ENCODE peak calls at places on chromosomes 16 and 17, in seven cellular contexts. One of them, this sample, is unnamed. For H3K36me3, the result is how much of the 10 kb centered on the place peaks cover.

GRCh38 chr16:3193221-3194212 is 5.5 kb downstream of the OR1F1 start:
- DNase-seq in endodermal cell: no peak
- DNase-seq in neural progenitor cell: no peak
- DNase-seq in adipocyte: no peak
- DNase-seq in mammary epithelial cell: peak
- DNase-seq in IMR-90: no peak
- DNase-seq in keratinocyte: no peak
- DNase-seq in this sample: no peak

GRCh38 chr16:85306071-85306792 is 194.0 kb upstream of the CIBAR2 start:
- DNase-seq in IMR-90: peak
- DNase-seq in keratinocyte: no peak
- DNase-seq in neural progenitor cell: peak
- DNase-seq in endodermal cell: peak
- DNase-seq in adipocyte: peak
- DNase-seq in mammary epithelial cell: peak
- DNase-seq in this sample: peak

GRCh38 chr17:27473190-27473747 is 17.0 kb downstream of the KSR1 start:
- DNase-seq in keratinocyte: no peak
- DNase-seq in IMR-90: no peak
- DNase-seq in mammary epithelial cell: no peak
- DNase-seq in adipocyte: no peak
- DNase-seq in endodermal cell: no peak
- DNase-seq in neural progenitor cell: no peak
- DNase-seq in this sample: no peak

GRCh38 chr17:12193336-12193735 is 172.7 kb downstream of the MAP2K4 start:
- DNase-seq in adipocyte: no peak
- DNase-seq in neural progenitor cell: no peak
- DNase-seq in mammary epithelial cell: no peak
- DNase-seq in endodermal cell: no peak
- DNase-seq in IMR-90: no peak
- DNase-seq in keratinocyte: no peak
- DNase-seq in this sample: no peak

GRCh38 chr17:72661093-72661944 is 431.2 kb downstream of the SLC39A11 start:
- DNase-seq in endodermal cell: peak
- DNase-seq in IMR-90: no peak
- DNase-seq in keratinocyte: peak
- DNase-seq in neural progenitor cell: no peak
- DNase-seq in adipocyte: no peak
- DNase-seq in mammary epithelial cell: peak
- DNase-seq in this sample: no peak

GRCh38 chr16:27406729-27407128 is 4.8 kb downstream of the IL21R start:
- DNase-seq in mammary epithelial cell: no peak
- DNase-seq in endodermal cell: no peak
- DNase-seq in neural progenitor cell: no peak
- DNase-seq in adipocyte: no peak
- DNase-seq in keratinocyte: no peak
- DNase-seq in IMR-90: no peak
- DNase-seq in this sample: no peak

GRCh38 chr17:76554131-76554530 is 14.3 kb downstream of the PRCD start:
- DNase-seq in neural progenitor cell: no peak
- DNase-seq in keratinocyte: no peak
- DNase-seq in mammary epithelial cell: no peak
- DNase-seq in IMR-90: no peak
- DNase-seq in endodermal cell: no peak
- DNase-seq in adipocyte: no peak
- DNase-seq in this sample: peak

GRCh38 chr16:78175287-78175686 is 75.8 kb downstream of the WWOX start:
- DNase-seq in keratinocyte: no peak
- DNase-seq in endodermal cell: no peak
- DNase-seq in neural progenitor cell: no peak
- DNase-seq in adipocyte: no peak
- DNase-seq in IMR-90: no peak
- DNase-seq in mammary epithelial cell: peak
- DNase-seq in this sample: no peak

GRCh38 chr17:27320222-27320560 is 26.3 kb downstream of the WSB1 start:
- DNase-seq in endodermal cell: no peak
- DNase-seq in mammary epithelial cell: no peak
- DNase-seq in neural progenitor cell: no peak
- DNase-seq in keratinocyte: no peak
- DNase-seq in adipocyte: no peak
- DNase-seq in IMR-90: no peak
- DNase-seq in this sample: no peak

GRCh38 chr16:23679274-23679985 is 741 bp downstream of the PLK1 start:
- DNase-seq in endodermal cell: peak
- DNase-seq in adipocyte: peak
- DNase-seq in keratinocyte: no peak
- DNase-seq in neural progenitor cell: peak
- DNase-seq in IMR-90: peak
- DNase-seq in mammary epithelial cell: peak
- DNase-seq in this sample: no peak

GRCh38 chr16:23682181-23682580 is 3.5 kb downstream of the PLK1 start:
- DNase-seq in IMR-90: peak
- DNase-seq in neural progenitor cell: no peak
- DNase-seq in keratinocyte: no peak
- DNase-seq in mammary epithelial cell: no peak
- DNase-seq in adipocyte: peak
- DNase-seq in endodermal cell: no peak
- DNase-seq in this sample: no peak

GRCh38 chr16:23676924-23677480 is 1.7 kb upstream of the PLK1 start:
- DNase-seq in mammary epithelial cell: peak
- DNase-seq in neural progenitor cell: no peak
- DNase-seq in keratinocyte: no peak
- DNase-seq in IMR-90: no peak
- DNase-seq in endodermal cell: no peak
- DNase-seq in adipocyte: no peak
- DNase-seq in this sample: no peak

GRCh38 chr16:23678430-23679273 is at the start of gene PLK1:
- DNase-seq in keratinocyte: no peak
- DNase-seq in mammary epithelial cell: peak
- DNase-seq in adipocyte: peak
- DNase-seq in IMR-90: peak
- DNase-seq in neural progenitor cell: peak
- DNase-seq in endodermal cell: peak
- DNase-seq in this sample: peak

GRCh38 chr16:23679986-23680336 is 1.3 kb downstream of the PLK1 start:
- DNase-seq in neural progenitor cell: no peak
- DNase-seq in adipocyte: no peak
- DNase-seq in IMR-90: no peak
- DNase-seq in mammary epithelial cell: peak
- DNase-seq in keratinocyte: no peak
- DNase-seq in endodermal cell: peak
- DNase-seq in this sample: no peak
- H3K9ac ChIP-seq in neural progenitor cell: peak
- H3K9ac ChIP-seq in adipocyte: no peak
- H3K9ac ChIP-seq in IMR-90: peak
- H3K9ac ChIP-seq in mammary epithelial cell: peak
- H3K9ac ChIP-seq in keratinocyte: peak
- H3K9ac ChIP-seq in endodermal cell: peak
- H3K9ac ChIP-seq in this sample: no peak

DNA sequence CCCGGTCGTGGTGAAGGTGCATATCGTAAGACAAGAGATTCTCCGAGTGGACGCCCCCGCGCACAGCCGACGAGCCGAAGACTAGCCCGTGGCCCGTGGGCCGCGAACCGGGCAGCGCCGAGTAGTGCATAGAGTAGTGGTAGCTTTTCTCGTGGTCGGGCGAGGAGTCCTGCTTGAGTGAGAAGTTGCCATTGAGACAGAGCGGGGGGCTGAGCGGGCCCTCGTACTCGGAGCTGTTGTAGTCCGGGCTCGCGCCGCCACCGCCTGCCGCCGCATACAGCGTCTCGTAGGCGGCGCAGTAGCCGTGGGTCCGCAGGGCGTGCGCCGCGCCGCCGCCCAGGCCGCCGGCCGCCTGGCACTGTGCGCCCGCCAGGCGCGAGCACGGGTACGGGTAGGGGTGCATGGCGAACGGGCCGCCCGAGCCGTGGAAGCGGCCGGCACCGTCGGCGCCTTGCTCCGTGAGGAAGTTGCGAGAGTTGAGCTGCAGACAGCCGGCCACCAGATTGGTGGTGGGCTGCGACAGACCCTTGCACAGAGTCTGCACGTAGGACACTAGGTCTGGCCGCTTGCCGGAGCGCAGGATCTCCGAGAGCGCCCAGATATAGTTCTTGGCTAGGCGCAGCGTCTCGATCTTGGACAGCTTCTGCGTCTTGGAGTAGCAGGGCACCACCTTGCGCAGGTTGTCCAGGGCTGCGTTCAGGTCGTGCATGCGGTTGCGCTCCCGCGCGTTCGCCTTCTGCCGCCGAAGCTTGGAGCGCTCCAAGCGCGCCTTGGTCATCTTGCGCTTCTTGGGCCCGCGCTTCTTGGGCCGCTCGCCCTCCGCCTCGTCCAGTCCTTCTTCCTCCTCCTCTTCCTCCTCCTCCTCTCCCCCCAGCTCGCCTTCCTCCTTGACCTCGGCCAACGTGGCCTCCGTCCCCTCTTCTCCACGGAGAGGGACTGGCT is 2.0 kb downstream of the NEUROD2 start:
- DNase-seq in adipocyte: peak
- DNase-seq in neural progenitor cell: peak
- DNase-seq in keratinocyte: no peak
- DNase-seq in IMR-90: no peak
- DNase-seq in endodermal cell: peak
- DNase-seq in mammary epithelial cell: peak
- DNase-seq in this sample: no peak
- H3K4me3 ChIP-seq in adipocyte: no peak
- H3K4me3 ChIP-seq in neural progenitor cell: peak
- H3K4me3 ChIP-seq in keratinocyte: peak
- H3K4me3 ChIP-seq in IMR-90: no peak
- H3K4me3 ChIP-seq in endodermal cell: no peak
- H3K4me3 ChIP-seq in mammary epithelial cell: peak
- H3K4me3 ChIP-seq in this sample: no peak

DNA sequence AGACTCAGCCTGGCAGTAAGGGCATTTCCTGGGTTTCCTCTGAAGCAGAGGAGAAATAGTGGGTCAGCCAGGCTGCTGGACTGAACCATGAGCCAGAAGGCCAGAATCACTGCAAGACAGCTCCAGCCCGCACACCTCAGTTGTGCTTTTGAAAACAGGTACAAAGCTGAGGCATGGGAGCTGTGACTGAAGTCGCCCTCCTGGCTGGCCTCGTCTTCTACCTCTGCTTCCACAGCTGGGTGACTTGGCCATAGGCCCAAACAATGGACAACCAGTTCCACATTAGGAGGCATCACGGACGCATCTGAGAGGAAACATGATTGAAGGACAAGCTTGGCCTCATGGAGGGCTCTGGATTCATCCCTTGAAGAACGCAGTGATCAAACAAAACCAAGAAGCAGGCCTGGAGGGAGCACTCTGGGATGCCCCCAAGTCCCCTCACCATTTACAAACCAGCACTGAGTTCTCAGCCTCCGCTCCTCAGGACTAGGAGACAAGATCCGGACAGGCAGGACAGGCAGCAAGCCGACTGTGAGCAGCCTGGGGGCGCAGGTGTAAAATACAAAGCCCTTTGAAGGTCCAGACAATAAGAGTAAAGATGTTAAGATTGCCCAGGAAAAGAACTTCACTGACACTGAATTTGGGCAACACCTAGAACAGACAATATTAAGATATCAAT is 68.7 kb downstream of the N4BP1 start:
- DNase-seq in neural progenitor cell: no peak
- DNase-seq in adipocyte: no peak
- DNase-seq in IMR-90: no peak
- DNase-seq in endodermal cell: no peak
- DNase-seq in keratinocyte: no peak
- DNase-seq in mammary epithelial cell: no peak
- DNase-seq in this sample: peak
- H3K36me3 ChIP-seq in neural progenitor cell: under half
- H3K36me3 ChIP-seq in adipocyte: under half
- H3K36me3 ChIP-seq in IMR-90: under half
- H3K36me3 ChIP-seq in endodermal cell: half or more
- H3K36me3 ChIP-seq in keratinocyte: under half
- H3K36me3 ChIP-seq in mammary epithelial cell: under half
- H3K36me3 ChIP-seq in this sample: under half

GRCh38 chr17:79529661-79530081 is 81.2 kb downstream of the RBFOX3 start:
- DNase-seq in endodermal cell: no peak
- DNase-seq in mammary epithelial cell: no peak
- DNase-seq in keratinocyte: no peak
- DNase-seq in adipocyte: no peak
- DNase-seq in IMR-90: no peak
- DNase-seq in neural progenitor cell: no peak
- DNase-seq in this sample: peak

GRCh38 chr17:79527286-79527685 is 83.6 kb downstream of the RBFOX3 start:
- DNase-seq in neural progenitor cell: no peak
- DNase-seq in endodermal cell: no peak
- DNase-seq in IMR-90: no peak
- DNase-seq in mammary epithelial cell: no peak
- DNase-seq in adipocyte: no peak
- DNase-seq in keratinocyte: no peak
- DNase-seq in this sample: no peak

GRCh38 chr17:79530361-79531105 is 80.3 kb downstream of the RBFOX3 start:
- DNase-seq in neural progenitor cell: no peak
- DNase-seq in adipocyte: no peak
- DNase-seq in endodermal cell: no peak
- DNase-seq in IMR-90: no peak
- DNase-seq in keratinocyte: no peak
- DNase-seq in mammary epithelial cell: no peak
- DNase-seq in this sample: peak

GRCh38 chr17:79531191-79531590 is 79.7 kb downstream of the RBFOX3 start:
- DNase-seq in keratinocyte: no peak
- DNase-seq in neural progenitor cell: no peak
- DNase-seq in mammary epithelial cell: no peak
- DNase-seq in adipocyte: no peak
- DNase-seq in IMR-90: no peak
- DNase-seq in endodermal cell: no peak
- DNase-seq in this sample: peak

GRCh38 chr17:79528592-79529125 is 82.2 kb downstream of the RBFOX3 start:
- DNase-seq in mammary epithelial cell: no peak
- DNase-seq in neural progenitor cell: no peak
- DNase-seq in IMR-90: no peak
- DNase-seq in endodermal cell: no peak
- DNase-seq in keratinocyte: no peak
- DNase-seq in adipocyte: no peak
- DNase-seq in this sample: peak
- H3K9ac ChIP-seq in mammary epithelial cell: no peak
- H3K9ac ChIP-seq in neural progenitor cell: no peak
- H3K9ac ChIP-seq in IMR-90: no peak
- H3K9ac ChIP-seq in endodermal cell: no peak
- H3K9ac ChIP-seq in keratinocyte: no peak
- H3K9ac ChIP-seq in adipocyte: no peak
- H3K9ac ChIP-seq in this sample: no peak

DNA sequence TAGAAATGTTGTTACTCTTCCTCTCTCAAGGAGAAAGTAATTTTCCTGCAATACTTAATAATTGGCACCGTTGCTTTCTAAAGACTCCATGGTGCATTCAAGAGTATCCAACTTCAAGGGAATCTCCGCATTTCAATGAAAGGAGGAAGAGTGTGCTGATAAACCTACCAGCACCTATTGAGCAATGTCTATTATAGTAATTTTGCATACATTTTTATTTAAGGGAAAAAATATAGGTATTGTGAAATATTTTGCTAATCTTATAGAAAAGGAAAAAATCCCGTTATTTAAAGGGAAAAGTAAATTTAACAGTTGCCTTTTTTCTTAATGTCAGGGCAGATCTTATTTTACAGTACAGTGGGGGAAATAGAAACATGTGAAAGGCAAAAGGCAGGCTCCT is 1.1 kb upstream of the TMEM106A start:
- DNase-seq in neural progenitor cell: no peak
- DNase-seq in adipocyte: no peak
- DNase-seq in mammary epithelial cell: no peak
- DNase-seq in endodermal cell: no peak
- DNase-seq in keratinocyte: no peak
- DNase-seq in IMR-90: no peak
- DNase-seq in this sample: no peak
- H3K4me3 ChIP-seq in neural progenitor cell: no peak
- H3K4me3 ChIP-seq in adipocyte: peak
- H3K4me3 ChIP-seq in mammary epithelial cell: no peak
- H3K4me3 ChIP-seq in endodermal cell: peak
- H3K4me3 ChIP-seq in keratinocyte: peak
- H3K4me3 ChIP-seq in IMR-90: no peak
- H3K4me3 ChIP-seq in this sample: no peak

This sample was measured in kidney.